ENCODE peak calls at places on chromosomes 2 and 18, in ten cellular contexts. One of them, this sample, is unnamed.

GRCh38 chr2:239964399-239965185 is 60.5 kb downstream of the NDUFA10 start:
- DNase-seq in stimulated activated CD4-positive, alpha-beta T cell treated with anti-CD3 and anti-CD28 coated beads, Interleukin-2, amount 100 ng/mL, for 24 hours: no peak
- DNase-seq in left ventricle myocardium superior: no peak
- DNase-seq in psoas muscle: no peak
- DNase-seq in activated T-cell treated with anti-CD3 and anti-CD28 coated beads for 24 hours: no peak
- DNase-seq in central memory CD4-positive, alpha-beta T cell: no peak
- DNase-seq in cardiac fibroblast: no peak
- DNase-seq in smooth muscle cell of the brain vasculature: no peak
- DNase-seq in T-helper 9 cell: no peak
- DNase-seq in anterior cingulate cortex: no peak
- DNase-seq in this sample: no peak

GRCh38 chr2:6814312-6814711 is 51.4 kb downstream of the CMPK2 start:
- DNase-seq in psoas muscle: no peak
- DNase-seq in stimulated activated CD4-positive, alpha-beta T cell treated with anti-CD3 and anti-CD28 coated beads, Interleukin-2, amount 100 ng/mL, for 24 hours: no peak
- DNase-seq in left ventricle myocardium superior: no peak
- DNase-seq in cardiac fibroblast: no peak
- DNase-seq in activated T-cell treated with anti-CD3 and anti-CD28 coated beads for 24 hours: no peak
- DNase-seq in central memory CD4-positive, alpha-beta T cell: no peak
- DNase-seq in anterior cingulate cortex: no peak
- DNase-seq in smooth muscle cell of the brain vasculature: no peak
- DNase-seq in T-helper 9 cell: no peak
- DNase-seq in this sample: no peak

GRCh38 chr2:46333912-46334311 is 36.7 kb downstream of the EPAS1 start:
- DNase-seq in psoas muscle: no peak
- DNase-seq in cardiac fibroblast: no peak
- DNase-seq in anterior cingulate cortex: no peak
- DNase-seq in activated T-cell treated with anti-CD3 and anti-CD28 coated beads for 24 hours: no peak
- DNase-seq in stimulated activated CD4-positive, alpha-beta T cell treated with anti-CD3 and anti-CD28 coated beads, Interleukin-2, amount 100 ng/mL, for 24 hours: no peak
- DNase-seq in smooth muscle cell of the brain vasculature: no peak
- DNase-seq in left ventricle myocardium superior: no peak
- DNase-seq in central memory CD4-positive, alpha-beta T cell: no peak
- DNase-seq in T-helper 9 cell: no peak
- DNase-seq in this sample: no peak

GRCh38 chr2:31674446-31674845 is 93.7 kb upstream of the SRD5A2 start:
- DNase-seq in psoas muscle: no peak
- DNase-seq in cardiac fibroblast: no peak
- DNase-seq in activated T-cell treated with anti-CD3 and anti-CD28 coated beads for 24 hours: no peak
- DNase-seq in stimulated activated CD4-positive, alpha-beta T cell treated with anti-CD3 and anti-CD28 coated beads, Interleukin-2, amount 100 ng/mL, for 24 hours: no peak
- DNase-seq in T-helper 9 cell: no peak
- DNase-seq in smooth muscle cell of the brain vasculature: no peak
- DNase-seq in left ventricle myocardium superior: no peak
- DNase-seq in anterior cingulate cortex: no peak
- DNase-seq in central memory CD4-positive, alpha-beta T cell: no peak
- DNase-seq in this sample: no peak

GRCh38 chr18:45793295-45793965 is 32.0 kb upstream of the SIGLEC15 start:
- DNase-seq in anterior cingulate cortex: no peak
- DNase-seq in T-helper 9 cell: no peak
- DNase-seq in stimulated activated CD4-positive, alpha-beta T cell treated with anti-CD3 and anti-CD28 coated beads, Interleukin-2, amount 100 ng/mL, for 24 hours: no peak
- DNase-seq in psoas muscle: no peak
- DNase-seq in central memory CD4-positive, alpha-beta T cell: no peak
- DNase-seq in activated T-cell treated with anti-CD3 and anti-CD28 coated beads for 24 hours: no peak
- DNase-seq in left ventricle myocardium superior: no peak
- DNase-seq in cardiac fibroblast: peak; percentile 70
- DNase-seq in smooth muscle cell of the brain vasculature: no peak
- DNase-seq in this sample: no peak

GRCh38 chr2:161237397-161238263 is 70.6 kb upstream of the PSMD14 start:
- DNase-seq in T-helper 9 cell: peak; percentile 47
- DNase-seq in anterior cingulate cortex: peak; percentile 42
- DNase-seq in activated T-cell treated with anti-CD3 and anti-CD28 coated beads for 24 hours: peak; percentile 26
- DNase-seq in cardiac fibroblast: peak; percentile 43
- DNase-seq in left ventricle myocardium superior: peak; percentile 68
- DNase-seq in smooth muscle cell of the brain vasculature: no peak
- DNase-seq in stimulated activated CD4-positive, alpha-beta T cell treated with anti-CD3 and anti-CD28 coated beads, Interleukin-2, amount 100 ng/mL, for 24 hours: peak; percentile 62
- DNase-seq in central memory CD4-positive, alpha-beta T cell: peak; percentile 47
- DNase-seq in psoas muscle: peak; percentile 78
- DNase-seq in this sample: peak; percentile 53

GRCh38 chr18:3923750-3924149 is 473.8 kb downstream of the TGIF1 start:
- DNase-seq in activated T-cell treated with anti-CD3 and anti-CD28 coated beads for 24 hours: no peak
- DNase-seq in T-helper 9 cell: no peak
- DNase-seq in central memory CD4-positive, alpha-beta T cell: no peak
- DNase-seq in stimulated activated CD4-positive, alpha-beta T cell treated with anti-CD3 and anti-CD28 coated beads, Interleukin-2, amount 100 ng/mL, for 24 hours: no peak
- DNase-seq in anterior cingulate cortex: no peak
- DNase-seq in cardiac fibroblast: peak; percentile 25
- DNase-seq in smooth muscle cell of the brain vasculature: no peak
- DNase-seq in psoas muscle: no peak
- DNase-seq in left ventricle myocardium superior: no peak
- DNase-seq in this sample: no peak

GRCh38 chr2:64228126-64228678 is 84.0 kb upstream of the PELI1 start:
- DNase-seq in smooth muscle cell of the brain vasculature: no peak
- DNase-seq in T-helper 9 cell: peak; percentile 26
- DNase-seq in left ventricle myocardium superior: peak; percentile 92
- DNase-seq in anterior cingulate cortex: peak; percentile 39
- DNase-seq in cardiac fibroblast: peak; percentile 67
- DNase-seq in stimulated activated CD4-positive, alpha-beta T cell treated with anti-CD3 and anti-CD28 coated beads, Interleukin-2, amount 100 ng/mL, for 24 hours: peak; percentile 72
- DNase-seq in central memory CD4-positive, alpha-beta T cell: peak; percentile 34
- DNase-seq in activated T-cell treated with anti-CD3 and anti-CD28 coated beads for 24 hours: peak; percentile 51
- DNase-seq in psoas muscle: peak; percentile 88
- DNase-seq in this sample: peak; percentile 91

GRCh38 chr2:15919716-15920444 is 20.5 kb upstream of the MYCN start:
- DNase-seq in cardiac fibroblast: no peak
- DNase-seq in left ventricle myocardium superior: no peak
- DNase-seq in smooth muscle cell of the brain vasculature: no peak
- DNase-seq in activated T-cell treated with anti-CD3 and anti-CD28 coated beads for 24 hours: no peak
- DNase-seq in stimulated activated CD4-positive, alpha-beta T cell treated with anti-CD3 and anti-CD28 coated beads, Interleukin-2, amount 100 ng/mL, for 24 hours: no peak
- DNase-seq in T-helper 9 cell: no peak
- DNase-seq in central memory CD4-positive, alpha-beta T cell: no peak
- DNase-seq in psoas muscle: no peak
- DNase-seq in anterior cingulate cortex: no peak
- DNase-seq in this sample: no peak

GRCh38 chr2:11774600-11774999 is 28.2 kb downstream of the LPIN1 start:
- DNase-seq in activated T-cell treated with anti-CD3 and anti-CD28 coated beads for 24 hours: no peak
- DNase-seq in psoas muscle: no peak
- DNase-seq in cardiac fibroblast: no peak
- DNase-seq in T-helper 9 cell: no peak
- DNase-seq in left ventricle myocardium superior: no peak
- DNase-seq in central memory CD4-positive, alpha-beta T cell: no peak
- DNase-seq in smooth muscle cell of the brain vasculature: no peak
- DNase-seq in anterior cingulate cortex: no peak
- DNase-seq in stimulated activated CD4-positive, alpha-beta T cell treated with anti-CD3 and anti-CD28 coated beads, Interleukin-2, amount 100 ng/mL, for 24 hours: no peak
- DNase-seq in this sample: no peak

GRCh38 chr18:79692886-79693285 is 13.3 kb downstream of the CTDP1 start:
- DNase-seq in T-helper 9 cell: no peak
- DNase-seq in cardiac fibroblast: no peak
- DNase-seq in central memory CD4-positive, alpha-beta T cell: no peak
- DNase-seq in stimulated activated CD4-positive, alpha-beta T cell treated with anti-CD3 and anti-CD28 coated beads, Interleukin-2, amount 100 ng/mL, for 24 hours: no peak
- DNase-seq in left ventricle myocardium superior: no peak
- DNase-seq in psoas muscle: no peak
- DNase-seq in anterior cingulate cortex: no peak
- DNase-seq in smooth muscle cell of the brain vasculature: no peak
- DNase-seq in activated T-cell treated with anti-CD3 and anti-CD28 coated beads for 24 hours: no peak
- DNase-seq in this sample: no peak

GRCh38 chr18:25646971-25647370 is 295.0 kb upstream of the ZNF521 start:
- DNase-seq in stimulated activated CD4-positive, alpha-beta T cell treated with anti-CD3 and anti-CD28 coated beads, Interleukin-2, amount 100 ng/mL, for 24 hours: no peak
- DNase-seq in T-helper 9 cell: no peak
- DNase-seq in cardiac fibroblast: peak; percentile 34
- DNase-seq in left ventricle myocardium superior: no peak
- DNase-seq in activated T-cell treated with anti-CD3 and anti-CD28 coated beads for 24 hours: no peak
- DNase-seq in psoas muscle: no peak
- DNase-seq in anterior cingulate cortex: no peak
- DNase-seq in smooth muscle cell of the brain vasculature: no peak
- DNase-seq in central memory CD4-positive, alpha-beta T cell: no peak
- DNase-seq in this sample: no peak

GRCh38 chr18:34710430-34711386 is 610 bp downstream of the DTNA start:
- DNase-seq in psoas muscle: no peak
- DNase-seq in cardiac fibroblast: peak; percentile 78
- DNase-seq in T-helper 9 cell: no peak
- DNase-seq in smooth muscle cell of the brain vasculature: no peak
- DNase-seq in central memory CD4-positive, alpha-beta T cell: no peak
- DNase-seq in left ventricle myocardium superior: no peak
- DNase-seq in activated T-cell treated with anti-CD3 and anti-CD28 coated beads for 24 hours: no peak
- DNase-seq in stimulated activated CD4-positive, alpha-beta T cell treated with anti-CD3 and anti-CD28 coated beads, Interleukin-2, amount 100 ng/mL, for 24 hours: no peak
- DNase-seq in anterior cingulate cortex: no peak
- DNase-seq in this sample: no peak

GRCh38 chr18:59719533-59720325 is 22.5 kb upstream of the CCBE1 start:
- DNase-seq in anterior cingulate cortex: no peak
- DNase-seq in psoas muscle: no peak
- DNase-seq in T-helper 9 cell: no peak
- DNase-seq in left ventricle myocardium superior: no peak
- DNase-seq in activated T-cell treated with anti-CD3 and anti-CD28 coated beads for 24 hours: no peak
- DNase-seq in stimulated activated CD4-positive, alpha-beta T cell treated with anti-CD3 and anti-CD28 coated beads, Interleukin-2, amount 100 ng/mL, for 24 hours: no peak
- DNase-seq in central memory CD4-positive, alpha-beta T cell: no peak
- DNase-seq in cardiac fibroblast: peak; percentile 71
- DNase-seq in smooth muscle cell of the brain vasculature: no peak
- DNase-seq in this sample: no peak

GRCh38 chr18:72235422-72235821 is 308.7 kb downstream of the CBLN2 start:
- DNase-seq in smooth muscle cell of the brain vasculature: no peak
- DNase-seq in T-helper 9 cell: no peak
- DNase-seq in stimulated activated CD4-positive, alpha-beta T cell treated with anti-CD3 and anti-CD28 coated beads, Interleukin-2, amount 100 ng/mL, for 24 hours: no peak
- DNase-seq in anterior cingulate cortex: no peak
- DNase-seq in activated T-cell treated with anti-CD3 and anti-CD28 coated beads for 24 hours: no peak
- DNase-seq in psoas muscle: no peak
- DNase-seq in central memory CD4-positive, alpha-beta T cell: no peak
- DNase-seq in left ventricle myocardium superior: no peak
- DNase-seq in cardiac fibroblast: no peak
- DNase-seq in this sample: no peak

GRCh38 chr18:58335223-58335622 is 291.2 kb downstream of the NEDD4L start:
- DNase-seq in psoas muscle: no peak
- DNase-seq in anterior cingulate cortex: no peak
- DNase-seq in central memory CD4-positive, alpha-beta T cell: no peak
- DNase-seq in cardiac fibroblast: no peak
- DNase-seq in smooth muscle cell of the brain vasculature: no peak
- DNase-seq in left ventricle myocardium superior: no peak
- DNase-seq in T-helper 9 cell: no peak
- DNase-seq in activated T-cell treated with anti-CD3 and anti-CD28 coated beads for 24 hours: no peak
- DNase-seq in stimulated activated CD4-positive, alpha-beta T cell treated with anti-CD3 and anti-CD28 coated beads, Interleukin-2, amount 100 ng/mL, for 24 hours: no peak
- DNase-seq in this sample: no peak

GRCh38 chr2:62934501-62934900 is 116.1 kb upstream of the OTX1 start:
- DNase-seq in psoas muscle: no peak
- DNase-seq in T-helper 9 cell: no peak
- DNase-seq in stimulated activated CD4-positive, alpha-beta T cell treated with anti-CD3 and anti-CD28 coated beads, Interleukin-2, amount 100 ng/mL, for 24 hours: no peak
- DNase-seq in cardiac fibroblast: peak; percentile 17
- DNase-seq in left ventricle myocardium superior: no peak
- DNase-seq in smooth muscle cell of the brain vasculature: peak; percentile 12
- DNase-seq in activated T-cell treated with anti-CD3 and anti-CD28 coated beads for 24 hours: no peak
- DNase-seq in anterior cingulate cortex: no peak
- DNase-seq in central memory CD4-positive, alpha-beta T cell: no peak
- DNase-seq in this sample: no peak

GRCh38 chr18:38884050-38884449 is 1318.5 kb upstream of the CELF4 start:
- DNase-seq in left ventricle myocardium superior: no peak
- DNase-seq in activated T-cell treated with anti-CD3 and anti-CD28 coated beads for 24 hours: no peak
- DNase-seq in central memory CD4-positive, alpha-beta T cell: no peak
- DNase-seq in stimulated activated CD4-positive, alpha-beta T cell treated with anti-CD3 and anti-CD28 coated beads, Interleukin-2, amount 100 ng/mL, for 24 hours: no peak
- DNase-seq in anterior cingulate cortex: no peak
- DNase-seq in T-helper 9 cell: no peak
- DNase-seq in psoas muscle: no peak
- DNase-seq in cardiac fibroblast: no peak
- DNase-seq in smooth muscle cell of the brain vasculature: no peak
- DNase-seq in this sample: no peak

GRCh38 chr2:120385355-120386127 is 39.6 kb downstream of the INHBB start:
- DNase-seq in T-helper 9 cell: no peak
- DNase-seq in cardiac fibroblast: no peak
- DNase-seq in central memory CD4-positive, alpha-beta T cell: no peak
- DNase-seq in stimulated activated CD4-positive, alpha-beta T cell treated with anti-CD3 and anti-CD28 coated beads, Interleukin-2, amount 100 ng/mL, for 24 hours: no peak
- DNase-seq in left ventricle myocardium superior: no peak
- DNase-seq in activated T-cell treated with anti-CD3 and anti-CD28 coated beads for 24 hours: no peak
- DNase-seq in psoas muscle: peak; percentile 20
- DNase-seq in anterior cingulate cortex: no peak
- DNase-seq in smooth muscle cell of the brain vasculature: no peak
- DNase-seq in this sample: no peak

This sample was measured in left cardiac atrium.